ENCODE peak calls at places on chromosome 1, in four cellular contexts. O is HepG2, Y is HEK293T, Z is WTC11. T is an unnamed sample.

GRCh38 chr1:182674346-182675246 is 9.8 kb downstream of the RGS8 start:
- DNase-seq in O (no peak), Y (no peak), Z (no peak), T (no peak)

GRCh38 chr1:225467193-225468020 is 39.6 kb upstream of the LBR start:
- DNase-seq in O (no peak), Y (no peak), Z (no peak), T (no peak)

GRCh38 chr1:21839337-21840037 is 27.4 kb downstream of the LDLRAD2 start:
- DNase-seq in O (no peak), Y (no peak), Z (no peak), T (no peak)

GRCh38 chr1:177255411-177255810 is 84.7 kb downstream of the BRINP2 start:
- DNase-seq in O (peak; percentile 23), Y (no peak), Z (no peak), T (no peak)

GRCh38 chr1:31515061-31515775 is 61.1 kb upstream of the TINAGL1 start:
- DNase-seq in O (no peak), Y (no peak), Z (no peak), T (no peak)

GRCh38 chr1:159122005-159122621 is 45.5 kb upstream of the AIM2 start:
- DNase-seq in O (no peak), Y (no peak), Z (no peak), T (no peak)

GRCh38 chr1:57683037-57683928 is 259.4 kb upstream of the DAB1 start:
- DNase-seq in O (no peak), Y (no peak), Z (peak; percentile 37), T (no peak)

GRCh38 chr1:55039342-55040082 is at the start of gene PCSK9:
- DNase-seq in O (peak; percentile 60), Y (no peak), Z (peak; percentile 71), T (peak; percentile 87)

GRCh38 chr1:178644308-178645120 is 80.5 kb upstream of the RALGPS2 start:
- DNase-seq in O (peak; percentile 61), Y (no peak), Z (no peak), T (no peak)

GRCh38 chr1:8739377-8739776 is 78.1 kb downstream of the RERE start:
- DNase-seq in O (peak; percentile 38), Y (peak; percentile 11), Z (peak; percentile 42), T (peak; percentile 44)

GRCh38 chr1:71836899-71837298 is 445.4 kb downstream of the NEGR1 start:
- DNase-seq in O (no peak), Y (no peak), Z (no peak), T (no peak)

GRCh38 chr1:55215194-55216021 is at the start of gene USP24:
- DNase-seq in O (peak; percentile 63), Y (peak; percentile 87), Z (peak; percentile 80), T (peak; percentile 84)

GRCh38 chr1:234902774-234903173 is 225.9 kb downstream of the TOMM20 start:
- DNase-seq in O (no peak), Y (no peak), Z (no peak), T (no peak)

GRCh38 chr1:145942891-145943290 is 14.9 kb downstream of the LIX1L start:
- DNase-seq in O (no peak), Y (no peak), Z (no peak), T (no peak)

GRCh38 chr1:77126309-77126708 is 92.9 kb downstream of the PIGK start:
- DNase-seq in O (peak; percentile 39), Y (peak; percentile 53), Z (peak; percentile 24), T (no peak)

GRCh38 chr1:159187647-159188374 is 16.4 kb downstream of the CADM3 start:
- DNase-seq in O (no peak), Y (no peak), Z (no peak), T (no peak)

GRCh38 chr1:175150596-175151319 is 41.8 kb downstream of the KIAA0040 start:
- DNase-seq in O (no peak), Y (no peak), Z (peak; percentile 24), T (no peak)

GRCh38 chr1:10555635-10556429 is 81.1 kb downstream of the PEX14 start:
- DNase-seq in O (peak; percentile 44), Y (no peak), Z (peak; percentile 23), T (no peak)

GRCh38 chr1:16111771-16112557 is 38.5 kb upstream of the FAM131C start:
- DNase-seq in O (no peak), Y (no peak), Z (no peak), T (no peak)

GRCh38 chr1:215595231-215595630 is 28.1 kb downstream of the KCTD3 start:
- DNase-seq in O (no peak), Y (no peak), Z (no peak), T (no peak)

GRCh38 chr1:211923065-211923464 is 92.5 kb upstream of the LPGAT1 start:
- DNase-seq in O (no peak), Y (no peak), Z (no peak), T (no peak)

GRCh38 chr1:89167590-89168215 is 8.1 kb downstream of the GBP7 start:
- DNase-seq in O (no peak), Y (no peak), Z (no peak), T (no peak)

GRCh38 chr1:62918706-62919105 is 134.8 kb downstream of the ATG4C start:
- DNase-seq in O (no peak), Y (no peak), Z (no peak), T (no peak)
- TF ChIP-seq ELF4 in O (no peak), Y (no peak), Z (no peak), T (no peak)

GRCh38 chr1:59409525-59409924 is 112.6 kb downstream of the FGGY start:
- DNase-seq in O (no peak), Y (no peak), Z (no peak), T (no peak)

GRCh38 chr1:59409986-59410385 is 113.1 kb downstream of the FGGY start:
- DNase-seq in O (no peak), Y (no peak), Z (no peak), T (no peak)

GRCh38 chr1:59410457-59410856 is 113.6 kb downstream of the FGGY start:
- DNase-seq in O (no peak), Y (no peak), Z (no peak), T (no peak)

GRCh38 chr1:59406437-59407164 is 109.7 kb downstream of the FGGY start:
- DNase-seq in O (no peak), Y (no peak), Z (no peak), T (no peak)

DNA sequence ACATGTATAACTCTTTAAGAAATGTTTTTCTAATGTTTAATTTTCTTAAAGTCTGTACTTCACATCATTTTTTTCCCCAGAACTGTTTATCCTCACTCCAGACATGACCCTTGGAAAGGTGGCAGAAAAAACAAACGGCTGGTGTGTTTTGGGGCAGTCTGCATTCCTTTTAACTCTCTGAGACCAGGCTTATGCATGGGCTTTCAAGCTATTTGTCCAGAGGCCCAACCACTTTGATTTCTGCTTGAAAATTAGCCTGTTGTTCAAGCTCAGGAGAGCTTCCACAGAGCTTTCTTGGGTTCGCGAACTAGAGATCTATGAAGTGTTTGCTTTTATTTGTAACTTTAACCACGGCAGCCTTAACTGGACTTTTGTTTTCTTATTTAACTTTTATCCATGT is 111.7 kb downstream of the FGGY start:
- DNase-seq in O (peak; percentile 77), Y (no peak), Z (no peak), T (no peak)
- TF ChIP-seq ELF4 in O (peak; percentile 20), Y (no peak), Z (no peak), T (no peak)

GRCh38 chr1:210347112-210347511 is 18.4 kb downstream of the HHAT start:
- DNase-seq in O (no peak), Y (no peak), Z (no peak), T (no peak)
- TF ChIP-seq ELF4 in O (no peak), Y (no peak), Z (no peak), T (no peak)

DNA sequence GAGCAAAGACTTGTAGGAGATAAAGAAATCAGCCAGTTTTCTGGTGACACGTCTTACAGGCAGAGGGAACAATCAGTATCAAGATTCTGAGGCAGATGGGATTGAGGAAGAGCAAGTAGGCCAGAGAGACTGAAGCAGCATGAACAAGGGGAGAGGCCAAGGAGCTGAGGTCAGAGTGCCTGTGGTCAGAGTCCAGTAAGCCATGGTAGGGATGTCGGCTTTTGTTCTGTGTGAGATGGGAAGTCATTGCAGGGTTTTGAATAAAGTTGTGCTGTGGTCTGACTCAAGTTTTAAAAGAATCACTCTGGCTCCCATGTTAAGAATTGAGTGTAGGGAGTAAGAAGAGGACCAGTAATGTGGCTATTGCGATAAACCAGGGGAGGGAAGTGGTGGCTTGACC is 85.9 kb upstream of the IVNS1ABP start:
- DNase-seq in O (no peak), Y (no peak), Z (no peak), T (no peak)
- TF ChIP-seq ELF4 in O (no peak), Y (no peak), Z (no peak), T (no peak)

GRCh38 chr1:110086959-110087358 is 16.5 kb upstream of the ALX3 start:
- DNase-seq in O (no peak), Y (no peak), Z (no peak), T (no peak)
- TF ChIP-seq ELF4 in O (no peak), Y (no peak), Z (no peak), T (no peak)

GRCh38 chr1:90402893-90403849 is 313.9 kb downstream of the BARHL2 start:
- DNase-seq in O (peak; percentile 89), Y (peak; percentile 45), Z (no peak), T (no peak)
- TF ChIP-seq ELF4 in O (no peak), Y (no peak), Z (no peak), T (no peak)

GRCh38 chr1:206419250-206419649 is 51.0 kb upstream of the IKBKE start:
- DNase-seq in O (no peak), Y (no peak), Z (no peak), T (peak; percentile 42)
- TF ChIP-seq ELF4 in O (no peak), Y (no peak), Z (no peak), T (peak; percentile 27)

DNA sequence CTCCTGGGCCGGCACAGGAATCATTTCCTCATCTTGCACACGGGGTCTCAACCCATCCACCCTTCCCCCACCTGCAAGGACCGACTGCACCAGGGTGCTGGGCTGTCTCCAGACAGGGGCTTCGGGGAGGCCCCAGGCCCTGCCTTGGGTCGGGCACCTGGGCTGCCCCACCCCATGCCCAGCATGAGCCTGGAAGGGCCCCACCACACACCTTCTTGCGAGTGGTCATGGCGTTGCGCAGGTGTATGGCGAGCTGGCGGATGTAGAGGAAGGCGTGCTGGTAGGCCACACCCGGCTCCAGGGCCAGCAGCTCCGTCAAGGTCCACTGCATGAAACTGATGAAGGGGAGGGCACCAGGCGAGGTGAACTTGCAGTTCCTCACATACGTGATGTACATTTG is 6.9 kb downstream of the NOC2L start:
- DNase-seq in O (no peak), Y (no peak), Z (no peak), T (no peak)
- TF ChIP-seq ELF4 in O (no peak), Y (no peak), Z (no peak), T (no peak)

T was measured in K562.